ENCODE peak calls at places on chromosomes 12 and 14, in nine cellular contexts. W is ovary, B is A549, M is transverse colon, V is right lobe of liver, G is left ventricle myocardium inferior, I is psoas muscle, H is tibial artery, F is esophagus squamous epithelium. Q is an unnamed sample. For H3K4me1, the result is how much of the 10 kb centered on the place peaks cover.

GRCh38 chr12:51070004-51070403 is 13.4 kb downstream of the CSRNP2 start:
- DNase-seq in W (no peak), B (no peak), M (no peak), V (no peak), G (no peak), I (no peak), H (no peak), F (no peak), Q (no peak)

GRCh38 chr12:1827806-1828805 is 7.7 kb downstream of the LRTM2 start:
- DNase-seq in W (no peak), B (no peak), M (no peak), V (peak), G (peak), I (no peak), H (no peak), F (no peak), Q (no peak)

GRCh38 chr12:42109031-42109430 is 35.6 kb downstream of the GXYLT1 start:
- DNase-seq in W (no peak), B (no peak), M (no peak), V (no peak), G (no peak), I (no peak), H (no peak), F (no peak), Q (no peak)

GRCh38 chr14:62162998-62163589 is 400.9 kb downstream of the SNAPC1 start:
- DNase-seq in W (no peak), B (peak), M (no peak), V (no peak), G (no peak), I (no peak), H (no peak), F (no peak), Q (peak)

GRCh38 chr14:50677527-50678063 is 9.5 kb upstream of the SAV1 start:
- DNase-seq in W (no peak), B (peak), M (no peak), V (no peak), G (no peak), I (no peak), H (no peak), F (no peak), Q (no peak)

GRCh38 chr12:62848418-62848817 is 86.5 kb downstream of the PPM1H start:
- DNase-seq in W (no peak), B (peak), M (no peak), V (no peak), G (no peak), I (no peak), H (no peak), F (no peak), Q (no peak)

GRCh38 chr12:76547526-76547925 is 12.0 kb downstream of the OSBPL8 start:
- DNase-seq in W (no peak), B (no peak), M (no peak), V (no peak), G (no peak), I (no peak), H (no peak), F (no peak), Q (no peak)

GRCh38 chr14:56378474-56378873 is 201.1 kb upstream of the TMEM260 start:
- DNase-seq in W (no peak), B (no peak), M (no peak), V (no peak), G (no peak), I (no peak), H (peak), F (no peak), Q (no peak)

GRCh38 chr14:32546246-32546645 is 217.1 kb downstream of the AKAP6 start:
- DNase-seq in W (no peak), B (no peak), M (no peak), V (no peak), G (no peak), I (no peak), H (no peak), F (no peak), Q (no peak)

GRCh38 chr12:19833775-19834501 is 394.6 kb downstream of the AEBP2 start:
- DNase-seq in W (no peak), B (no peak), M (no peak), V (no peak), G (no peak), I (no peak), H (no peak), F (no peak), Q (no peak)

GRCh38 chr12:49671051-49671765 is 36.0 kb downstream of the FMNL3 start:
- DNase-seq in W (peak), B (no peak), M (peak), V (no peak), G (no peak), I (no peak), H (no peak), F (no peak), Q (no peak)

GRCh38 chr12:24938341-24938740 is 10.6 kb downstream of the BCAT1 start:
- DNase-seq in W (no peak), B (no peak), M (no peak), V (no peak), G (no peak), I (no peak), H (no peak), F (no peak), Q (no peak)
- H3K4me1 ChIP-seq in W (under half), B (under half), M (under half), V (under half), G (under half), I (under half), H (under half), F (under half), Q (under half)

GRCh38 chr14:105165134-105165704 is 3.4 kb downstream of the JAG2 start:
- DNase-seq in W (no peak), B (no peak), M (peak), V (no peak), G (no peak), I (no peak), H (no peak), F (no peak), Q (no peak)
- H3K4me3 ChIP-seq in W (no peak), B (no peak), M (no peak), V (no peak), G (peak), I (peak), H (no peak), F (peak), Q (no peak)

DNA sequence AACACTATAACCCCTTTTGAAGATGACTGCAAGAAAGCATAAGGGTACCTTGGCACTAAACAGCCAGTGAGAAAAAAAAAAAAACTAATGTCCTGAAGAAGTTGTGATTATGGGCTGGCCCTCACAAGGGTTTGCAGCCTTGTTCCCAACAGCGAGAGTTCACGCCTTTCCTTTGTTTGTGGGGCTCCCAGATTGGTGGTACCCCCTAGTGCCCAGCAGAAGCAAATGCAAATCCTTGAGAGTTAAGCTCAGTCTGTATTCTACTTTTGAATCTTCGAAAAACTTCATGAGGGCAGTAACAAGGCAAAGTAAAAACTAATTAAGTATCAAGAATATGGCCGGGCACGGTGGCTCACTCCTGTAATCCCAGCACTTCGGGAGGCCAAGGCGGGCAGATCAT is 238.9 kb upstream of the LMO3 start:
- DNase-seq in W (no peak), B (peak), M (no peak), V (no peak), G (no peak), I (no peak), H (no peak), F (no peak), Q (peak)
- TF ChIP-seq CTCF in W (no peak), B (no peak), M (no peak), V (no peak), G (no peak), I (no peak), H (no peak), F (no peak), Q (peak)

GRCh38 chr14:64725360-64725815 is 21.2 kb downstream of the PLEKHG3 start:
- DNase-seq in W (peak), B (no peak), M (no peak), V (peak), G (peak), I (no peak), H (no peak), F (no peak), Q (no peak)
- H3K4me1 ChIP-seq in W (under half), B (half or more), M (half or more), V (under half), G (half or more), I (under half), H (half or more), F (half or more), Q (under half)

Q was measured in endodermal cell.